ENCODE peak calls at places on chromosome 6, in seven cellular contexts. One of them, this sample, is unnamed.

GRCh38 chr6:63819831-63820230 is 184.2 kb downstream of the PHF3 start:
- DNase-seq in endodermal cell: no peak
- DNase-seq in BE2C: no peak
- DNase-seq in body of pancreas: no peak
- DNase-seq in BJ: no peak
- DNase-seq in HFF-Myc: no peak
- DNase-seq in esophagus muscularis mucosa: no peak
- DNase-seq in this sample: no peak

GRCh38 chr6:108897371-108897770 is 49.1 kb downstream of the ARMC2 start:
- DNase-seq in endodermal cell: no peak
- DNase-seq in BE2C: peak; percentile 27
- DNase-seq in body of pancreas: peak; percentile 53
- DNase-seq in BJ: no peak
- DNase-seq in HFF-Myc: peak; percentile 48
- DNase-seq in esophagus muscularis mucosa: no peak
- DNase-seq in this sample: no peak

GRCh38 chr6:31407699-31408098 is 4.3 kb downstream of the MICA start:
- DNase-seq in endodermal cell: no peak
- DNase-seq in BE2C: no peak
- DNase-seq in body of pancreas: no peak
- DNase-seq in BJ: peak; percentile 41
- DNase-seq in HFF-Myc: no peak
- DNase-seq in esophagus muscularis mucosa: no peak
- DNase-seq in this sample: peak; percentile 42

GRCh38 chr6:89527634-89528033 is 94.7 kb downstream of the ANKRD6 start:
- DNase-seq in endodermal cell: no peak
- DNase-seq in BE2C: no peak
- DNase-seq in body of pancreas: no peak
- DNase-seq in BJ: no peak
- DNase-seq in HFF-Myc: no peak
- DNase-seq in esophagus muscularis mucosa: no peak
- DNase-seq in this sample: no peak

GRCh38 chr6:110567957-110568696 is 91.7 kb upstream of the SLC22A16 start:
- DNase-seq in endodermal cell: no peak
- DNase-seq in BE2C: no peak
- DNase-seq in body of pancreas: no peak
- DNase-seq in BJ: no peak
- DNase-seq in HFF-Myc: no peak
- DNase-seq in esophagus muscularis mucosa: no peak
- DNase-seq in this sample: no peak

GRCh38 chr6:107616776-107617175 is 126.9 kb downstream of the SOBP start:
- DNase-seq in endodermal cell: no peak
- DNase-seq in BE2C: peak; percentile 68
- DNase-seq in body of pancreas: no peak
- DNase-seq in BJ: no peak
- DNase-seq in HFF-Myc: no peak
- DNase-seq in esophagus muscularis mucosa: peak; percentile 55
- DNase-seq in this sample: no peak

GRCh38 chr6:94254689-94255088 is 835.3 kb upstream of the EPHA7 start:
- DNase-seq in endodermal cell: no peak
- DNase-seq in BE2C: no peak
- DNase-seq in body of pancreas: no peak
- DNase-seq in BJ: no peak
- DNase-seq in HFF-Myc: no peak
- DNase-seq in esophagus muscularis mucosa: no peak
- DNase-seq in this sample: no peak

GRCh38 chr6:71287926-71288227 is 734 bp upstream of the OGFRL1 start:
- DNase-seq in endodermal cell: no peak
- DNase-seq in BE2C: no peak
- DNase-seq in body of pancreas: no peak
- DNase-seq in BJ: no peak
- DNase-seq in HFF-Myc: no peak
- DNase-seq in esophagus muscularis mucosa: no peak
- DNase-seq in this sample: no peak

GRCh38 chr6:18280084-18280483 is 15.8 kb upstream of the DEK start:
- DNase-seq in endodermal cell: no peak
- DNase-seq in BE2C: no peak
- DNase-seq in body of pancreas: no peak
- DNase-seq in BJ: no peak
- DNase-seq in HFF-Myc: no peak
- DNase-seq in esophagus muscularis mucosa: no peak
- DNase-seq in this sample: no peak

GRCh38 chr6:4133941-4134838 is 1.2 kb downstream of the ECI2 start:
- DNase-seq in endodermal cell: peak; percentile 74
- DNase-seq in BE2C: no peak
- DNase-seq in body of pancreas: peak; percentile 33
- DNase-seq in BJ: no peak
- DNase-seq in HFF-Myc: no peak
- DNase-seq in esophagus muscularis mucosa: no peak
- DNase-seq in this sample: no peak

GRCh38 chr6:32664354-32664753 is 2.1 kb downstream of the HLA-DQB1 start:
- DNase-seq in endodermal cell: no peak
- DNase-seq in BE2C: no peak
- DNase-seq in body of pancreas: no peak
- DNase-seq in BJ: no peak
- DNase-seq in HFF-Myc: no peak
- DNase-seq in esophagus muscularis mucosa: no peak
- DNase-seq in this sample: no peak

GRCh38 chr6:155050311-155050710 is 55.2 kb downstream of the TIAM2 start:
- DNase-seq in endodermal cell: no peak
- DNase-seq in BE2C: no peak
- DNase-seq in body of pancreas: no peak
- DNase-seq in BJ: no peak
- DNase-seq in HFF-Myc: no peak
- DNase-seq in esophagus muscularis mucosa: no peak
- DNase-seq in this sample: no peak

GRCh38 chr6:169866140-169866534 is 114.7 kb downstream of the ERMARD start:
- DNase-seq in endodermal cell: peak; percentile 16
- DNase-seq in BE2C: no peak
- DNase-seq in body of pancreas: no peak
- DNase-seq in BJ: no peak
- DNase-seq in HFF-Myc: no peak
- DNase-seq in esophagus muscularis mucosa: no peak
- DNase-seq in this sample: no peak

GRCh38 chr6:111984081-111984480 is 69.8 kb upstream of the CCN6 start:
- DNase-seq in endodermal cell: no peak
- DNase-seq in BE2C: no peak
- DNase-seq in body of pancreas: no peak
- DNase-seq in BJ: no peak
- DNase-seq in HFF-Myc: no peak
- DNase-seq in esophagus muscularis mucosa: peak; percentile 62
- DNase-seq in this sample: no peak

GRCh38 chr6:158646023-158646888 is 1.7 kb upstream of the DYNLT1 start:
- DNase-seq in endodermal cell: peak; percentile 20
- DNase-seq in BE2C: no peak
- DNase-seq in body of pancreas: no peak
- DNase-seq in BJ: no peak
- DNase-seq in HFF-Myc: no peak
- DNase-seq in esophagus muscularis mucosa: peak; percentile 86
- DNase-seq in this sample: no peak

GRCh38 chr6:119152187-119152586 is 73.7 kb upstream of the FAM184A start:
- DNase-seq in endodermal cell: no peak
- DNase-seq in BE2C: peak; percentile 36
- DNase-seq in body of pancreas: no peak
- DNase-seq in BJ: no peak
- DNase-seq in HFF-Myc: no peak
- DNase-seq in esophagus muscularis mucosa: peak; percentile 5
- DNase-seq in this sample: no peak

GRCh38 chr6:119148102-119148824 is 69.8 kb upstream of the FAM184A start:
- DNase-seq in endodermal cell: peak; percentile 68
- DNase-seq in BE2C: peak; percentile 54
- DNase-seq in body of pancreas: peak; percentile 70
- DNase-seq in BJ: no peak
- DNase-seq in HFF-Myc: peak; percentile 77
- DNase-seq in esophagus muscularis mucosa: peak; percentile 39
- DNase-seq in this sample: no peak

GRCh38 chr6:119147101-119148053 is 68.9 kb upstream of the FAM184A start:
- DNase-seq in endodermal cell: no peak
- DNase-seq in BE2C: peak; percentile 82
- DNase-seq in body of pancreas: peak; percentile 59
- DNase-seq in BJ: peak; percentile 80
- DNase-seq in HFF-Myc: peak; percentile 96
- DNase-seq in esophagus muscularis mucosa: peak; percentile 91
- DNase-seq in this sample: peak; percentile 82

GRCh38 chr6:119145111-119145510 is 66.6 kb upstream of the FAM184A start:
- DNase-seq in endodermal cell: no peak
- DNase-seq in BE2C: no peak
- DNase-seq in body of pancreas: no peak
- DNase-seq in BJ: no peak
- DNase-seq in HFF-Myc: no peak
- DNase-seq in esophagus muscularis mucosa: peak; percentile 89
- DNase-seq in this sample: no peak

DNA sequence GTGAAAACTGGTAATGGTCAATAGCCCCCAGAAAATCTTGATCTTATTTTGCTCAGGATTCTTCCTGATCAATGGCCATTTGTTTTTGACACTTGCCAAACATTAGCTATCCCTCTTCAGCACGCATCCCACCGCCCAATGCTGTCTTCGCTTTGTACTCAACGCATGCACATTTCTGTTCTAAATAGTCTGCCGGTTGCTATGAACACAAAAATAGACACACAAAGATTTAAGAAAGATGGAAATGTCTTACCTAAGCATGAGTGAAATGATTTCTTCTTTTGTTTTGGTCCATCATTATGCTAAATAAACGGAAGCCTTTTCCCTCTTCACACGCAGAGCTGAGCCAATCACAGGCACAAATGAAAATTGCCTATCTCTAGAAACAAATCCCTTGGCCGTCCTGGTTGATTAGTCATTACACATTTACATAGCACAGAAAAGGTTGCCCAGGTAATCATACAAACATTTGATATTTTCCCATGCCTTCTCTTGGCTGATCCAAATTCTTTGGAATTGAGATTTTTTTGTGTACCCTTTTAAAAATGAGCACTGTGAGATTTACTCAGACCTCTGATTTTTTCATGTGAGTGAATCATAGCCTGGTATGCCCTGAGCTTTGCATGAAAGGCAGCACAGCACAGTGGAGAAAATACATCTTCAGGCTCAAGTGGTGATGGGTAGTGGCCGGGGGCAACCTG is 70.5 kb upstream of the FAM184A start:
- DNase-seq in endodermal cell: no peak
- DNase-seq in BE2C: no peak
- DNase-seq in body of pancreas: no peak
- DNase-seq in BJ: no peak
- DNase-seq in HFF-Myc: no peak
- DNase-seq in esophagus muscularis mucosa: peak; percentile 12
- DNase-seq in this sample: no peak
- TF ChIP-seq CTCF in endodermal cell: no peak
- TF ChIP-seq CTCF in BE2C: no peak
- TF ChIP-seq CTCF in body of pancreas: no peak
- TF ChIP-seq CTCF in BJ: no peak
- TF ChIP-seq CTCF in HFF-Myc: no peak
- TF ChIP-seq CTCF in esophagus muscularis mucosa: no peak
- TF ChIP-seq CTCF in this sample: no peak

DNA sequence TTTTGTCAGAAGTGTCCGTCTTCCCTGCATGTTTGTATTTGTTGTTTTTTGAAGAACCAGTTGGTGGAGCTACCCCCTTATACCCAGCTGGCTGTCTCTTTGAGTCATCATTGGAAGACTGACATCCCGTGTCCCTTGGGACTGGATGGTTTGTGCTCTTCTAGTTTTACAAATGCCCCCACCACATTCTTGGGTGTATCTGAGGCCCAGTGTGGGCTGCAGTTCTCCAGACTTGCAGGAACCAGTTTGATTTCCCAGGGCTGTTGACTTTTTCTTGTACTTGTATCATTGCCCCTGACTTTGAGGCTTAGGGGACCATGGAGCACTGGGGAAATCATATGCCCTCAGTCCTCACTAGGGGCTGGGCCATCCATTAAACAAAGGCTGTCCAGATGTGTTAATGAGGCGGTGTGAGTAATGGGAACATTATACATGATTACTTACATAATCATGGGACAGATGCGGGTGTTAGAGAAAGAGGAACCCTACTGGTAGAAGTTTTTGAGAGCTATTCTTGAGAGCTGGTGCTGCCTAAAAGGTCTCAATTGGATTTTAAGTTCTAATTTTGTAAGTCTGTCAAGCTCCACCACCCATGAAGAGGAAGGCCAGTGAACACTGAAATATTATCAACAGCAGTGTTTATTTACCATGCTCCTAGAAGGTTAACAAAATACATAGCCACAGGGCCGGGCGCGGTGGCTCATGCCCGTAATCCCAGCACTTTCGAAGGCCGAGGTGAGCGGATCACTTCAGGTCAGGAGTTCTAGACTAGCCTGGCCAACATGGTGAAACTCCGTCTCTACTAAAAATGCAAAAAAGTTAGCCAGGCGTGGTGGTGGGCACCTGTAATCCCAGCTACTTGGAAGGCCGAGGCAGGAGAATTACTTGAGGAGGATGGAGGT is 8.5 kb downstream of the JARID2 start:
- DNase-seq in endodermal cell: peak; percentile 68
- DNase-seq in BE2C: peak; percentile 58
- DNase-seq in body of pancreas: no peak
- DNase-seq in BJ: no peak
- DNase-seq in HFF-Myc: no peak
- DNase-seq in esophagus muscularis mucosa: no peak
- DNase-seq in this sample: no peak
- H3K4me3 ChIP-seq in endodermal cell: no peak overlapping the region
- H3K4me3 ChIP-seq in BE2C: no peak overlapping the region
- H3K4me3 ChIP-seq in body of pancreas: no peak overlapping the region
- H3K4me3 ChIP-seq in BJ: no peak overlapping the region
- H3K4me3 ChIP-seq in HFF-Myc: no peak overlapping the region
- H3K4me3 ChIP-seq in esophagus muscularis mucosa: no peak overlapping the region
- H3K4me3 ChIP-seq in this sample: no peak overlapping the region

GRCh38 chr6:13814938-13815575 is 700 bp upstream of the MCUR1 start:
- DNase-seq in endodermal cell: no peak
- DNase-seq in BE2C: no peak
- DNase-seq in body of pancreas: no peak
- DNase-seq in BJ: no peak
- DNase-seq in HFF-Myc: no peak
- DNase-seq in esophagus muscularis mucosa: no peak
- DNase-seq in this sample: no peak

GRCh38 chr6:13813621-13814175 is 659 bp downstream of the MCUR1 start:
- DNase-seq in endodermal cell: peak; percentile 95
- DNase-seq in BE2C: peak; percentile 84
- DNase-seq in body of pancreas: peak; percentile 71
- DNase-seq in BJ: peak; percentile 9
- DNase-seq in HFF-Myc: peak; percentile 14
- DNase-seq in esophagus muscularis mucosa: no peak
- DNase-seq in this sample: no peak

GRCh38 chr6:13812359-13812642 is 2.1 kb downstream of the MCUR1 start:
- DNase-seq in endodermal cell: no peak
- DNase-seq in BE2C: no peak
- DNase-seq in body of pancreas: no peak
- DNase-seq in BJ: no peak
- DNase-seq in HFF-Myc: no peak
- DNase-seq in esophagus muscularis mucosa: no peak
- DNase-seq in this sample: no peak

GRCh38 chr6:13813011-13813410 is 1.3 kb downstream of the MCUR1 start:
- DNase-seq in endodermal cell: no peak
- DNase-seq in BE2C: no peak
- DNase-seq in body of pancreas: no peak
- DNase-seq in BJ: no peak
- DNase-seq in HFF-Myc: no peak
- DNase-seq in esophagus muscularis mucosa: no peak
- DNase-seq in this sample: no peak

GRCh38 chr6:13814176-13814937 is at the start of gene MCUR1:
- DNase-seq in endodermal cell: peak; percentile 92
- DNase-seq in BE2C: peak; percentile 85
- DNase-seq in body of pancreas: peak; percentile 91
- DNase-seq in BJ: peak; percentile 29
- DNase-seq in HFF-Myc: peak; percentile 27
- DNase-seq in esophagus muscularis mucosa: peak; percentile 93
- DNase-seq in this sample: no peak
- TF ChIP-seq CTCF in endodermal cell: peak; percentile 42
- TF ChIP-seq CTCF in BE2C: peak; percentile 3
- TF ChIP-seq CTCF in body of pancreas: no peak
- TF ChIP-seq CTCF in BJ: peak; percentile 12
- TF ChIP-seq CTCF in HFF-Myc: no peak
- TF ChIP-seq CTCF in esophagus muscularis mucosa: peak; percentile 4
- TF ChIP-seq CTCF in this sample: no peak

GRCh38 chr6:39790772-39791171 is 1.4 kb upstream of the DAAM2 start:
- DNase-seq in endodermal cell: no peak
- DNase-seq in BE2C: no peak
- DNase-seq in body of pancreas: peak; percentile 39
- DNase-seq in BJ: no peak
- DNase-seq in HFF-Myc: no peak
- DNase-seq in esophagus muscularis mucosa: peak; percentile 87
- DNase-seq in this sample: no peak
- H3K4me3 ChIP-seq in endodermal cell: no peak overlapping the region
- H3K4me3 ChIP-seq in BE2C: no peak overlapping the region
- H3K4me3 ChIP-seq in body of pancreas: no peak overlapping the region
- H3K4me3 ChIP-seq in BJ: no peak overlapping the region
- H3K4me3 ChIP-seq in HFF-Myc: no peak overlapping the region
- H3K4me3 ChIP-seq in esophagus muscularis mucosa: no peak overlapping the region
- H3K4me3 ChIP-seq in this sample: no peak overlapping the region

This sample was measured in AG04449.